ENCODE peak calls at places on chromosomes 7 and 10, in seven cellular contexts. N is endothelial cell of umbilical vein, I is SK-N-SH, C is sigmoid colon, D is vagina, Y is transverse colon, O is stomach. B is an unnamed sample.

GRCh38 chr7:341841-342638 is 52.1 kb downstream of the FOXL3 start:
- DNase-seq in N (no peak), I (no peak), C (peak; percentile 79), D (no peak), Y (peak; percentile 69), O (peak; percentile 97), B (no peak)

GRCh38 chr10:95201736-95202135 is 7.7 kb downstream of the ACSM6 start:
- DNase-seq in N (no peak), I (no peak), C (no peak), D (no peak), Y (no peak), O (no peak), B (no peak)

GRCh38 chr7:94701555-94701973 is 45.6 kb upstream of the SGCE start:
- DNase-seq in N (peak; percentile 94), I (no peak), C (no peak), D (no peak), Y (no peak), O (no peak), B (no peak)

GRCh38 chr7:63925626-63926460 is 72.8 kb upstream of the ZNF722 start:
- DNase-seq in N (no peak), I (peak; percentile 96), C (peak; percentile 82), D (no peak), Y (peak; percentile 64), O (peak; percentile 64), B (peak; percentile 93)

GRCh38 chr10:62690703-62691102 is 113.8 kb upstream of the ADO start:
- DNase-seq in N (no peak), I (no peak), C (no peak), D (no peak), Y (no peak), O (no peak), B (no peak)

GRCh38 chr10:103888113-103888841 is 29.7 kb downstream of the STN1 start:
- DNase-seq in N (peak; percentile 93), I (peak; percentile 51), C (peak; percentile 89), D (no peak), Y (peak; percentile 91), O (peak; percentile 90), B (peak; percentile 70)

GRCh38 chr10:93380043-93380565 is 102.0 kb downstream of the MYOF start:
- DNase-seq in N (no peak), I (no peak), C (no peak), D (no peak), Y (no peak), O (no peak), B (no peak)

GRCh38 chr7:94324380-94325120 is 70.1 kb upstream of the COL1A2 start:
- DNase-seq in N (no peak), I (peak; percentile 26), C (no peak), D (no peak), Y (no peak), O (no peak), B (no peak)

GRCh38 chr10:107544706-107545520 is 380.4 kb upstream of the SORCS1 start:
- DNase-seq in N (no peak), I (peak; percentile 27), C (no peak), D (no peak), Y (no peak), O (no peak), B (no peak)

GRCh38 chr10:50417906-50418697 is 166.8 kb upstream of the ASAH2 start:
- DNase-seq in N (peak; percentile 79), I (peak; percentile 76), C (peak; percentile 81), D (no peak), Y (peak; percentile 63), O (peak; percentile 62), B (peak; percentile 56)

GRCh38 chr10:45432700-45433472 is 58.9 kb downstream of the ALOX5 start:
- DNase-seq in N (no peak), I (no peak), C (no peak), D (no peak), Y (no peak), O (no peak), B (no peak)

GRCh38 chr10:126315471-126316177 is 72.7 kb downstream of the ADAM12 start:
- DNase-seq in N (no peak), I (no peak), C (no peak), D (no peak), Y (no peak), O (no peak), B (no peak)

GRCh38 chr7:86592185-86592584 is 51.5 kb upstream of the GRM3 start:
- DNase-seq in N (no peak), I (no peak), C (no peak), D (no peak), Y (no peak), O (no peak), B (no peak)

GRCh38 chr10:20975236-20975635 is 78.1 kb upstream of the NEBL start:
- DNase-seq in N (no peak), I (no peak), C (no peak), D (no peak), Y (no peak), O (no peak), B (no peak)

GRCh38 chr7:121138262-121138933 is 149.9 kb downstream of the CPED1 start:
- DNase-seq in N (no peak), I (no peak), C (no peak), D (no peak), Y (peak; percentile 14), O (no peak), B (no peak)

GRCh38 chr10:69709366-69709941 is 79.4 kb downstream of the FAM241B start:
- DNase-seq in N (no peak), I (no peak), C (no peak), D (no peak), Y (no peak), O (no peak), B (no peak)

GRCh38 chr7:45698527-45699309 is 124.5 kb downstream of the ADCY1 start:
- DNase-seq in N (no peak), I (no peak), C (no peak), D (peak; percentile 85), Y (no peak), O (peak; percentile 13), B (peak; percentile 34)

GRCh38 chr7:54764861-54765260 is 5.8 kb upstream of the SEC61G start:
- DNase-seq in N (no peak), I (no peak), C (no peak), D (no peak), Y (no peak), O (no peak), B (no peak)

GRCh38 chr7:54757711-54758110 is 1.3 kb downstream of the SEC61G start:
- DNase-seq in N (no peak), I (no peak), C (no peak), D (no peak), Y (no peak), O (no peak), B (no peak)

GRCh38 chr7:54758702-54759665 is at the start of gene SEC61G:
- DNase-seq in N (peak; percentile 97), I (peak; percentile 98), C (peak; percentile 99), D (no peak), Y (peak; percentile 98), O (peak; percentile 98), B (peak; percentile 96)
- TF ChIP-seq POLR2AphosphoS5 in N (peak; percentile 98), I (peak; percentile 99), C (peak; percentile 98), D (peak; percentile 97), Y (peak; percentile 95), O (peak; percentile 99), B (peak; percentile 96)

GRCh38 chr7:151077705-151078232 is 2.8 kb downstream of the FASTK start:
- DNase-seq in N (no peak), I (no peak), C (no peak), D (no peak), Y (no peak), O (peak; percentile 66), B (no peak)

GRCh38 chr7:151075978-151076426 is 4.6 kb downstream of the FASTK start:
- DNase-seq in N (no peak), I (no peak), C (no peak), D (no peak), Y (no peak), O (no peak), B (no peak)

GRCh38 chr7:151075662-151075971 is 5.0 kb downstream of the FASTK start:
- DNase-seq in N (no peak), I (no peak), C (no peak), D (no peak), Y (no peak), O (no peak), B (no peak)

GRCh38 chr7:151078233-151079040 is 2.2 kb downstream of the FASTK start:
- DNase-seq in N (no peak), I (no peak), C (peak; percentile 88), D (no peak), Y (no peak), O (no peak), B (no peak)

GRCh38 chr7:151076863-151077704 is 3.5 kb downstream of the FASTK start:
- DNase-seq in N (no peak), I (peak; percentile 85), C (no peak), D (no peak), Y (no peak), O (peak; percentile 47), B (no peak)
- H3K36me3 ChIP-seq in N (peaks cover 25% of the 10 kb centered on the region), I (peaks cover 71% of the 10 kb centered on the region), C (peaks cover 54% of the 10 kb centered on the region), D (no peaks in the 10 kb centered on the region), Y (peaks cover 27% of the 10 kb centered on the region), O (peaks cover 56% of the 10 kb centered on the region), B (peaks cover 7% of the 10 kb centered on the region)

GRCh38 chr10:33376976-33377657 is 42.6 kb upstream of the NRP1 start:
- DNase-seq in N (peak; percentile 50), I (no peak), C (no peak), D (no peak), Y (no peak), O (no peak), B (no peak)

GRCh38 chr10:33381391-33381790 is 46.9 kb upstream of the NRP1 start:
- DNase-seq in N (no peak), I (no peak), C (no peak), D (no peak), Y (no peak), O (no peak), B (no peak)

GRCh38 chr10:33376476-33376875 is 42.0 kb upstream of the NRP1 start:
- DNase-seq in N (no peak), I (no peak), C (no peak), D (no peak), Y (no peak), O (no peak), B (no peak)

GRCh38 chr10:33373263-33373662 is 38.8 kb upstream of the NRP1 start:
- DNase-seq in N (no peak), I (no peak), C (no peak), D (no peak), Y (no peak), O (no peak), B (no peak)

GRCh38 chr10:33377658-33378025 is 43.2 kb upstream of the NRP1 start:
- DNase-seq in N (no peak), I (no peak), C (no peak), D (no peak), Y (no peak), O (no peak), B (no peak)
- TF ChIP-seq POLR2AphosphoS5 in N (no peak), I (no peak), C (no peak), D (no peak), Y (no peak), O (no peak), B (no peak)

DNA sequence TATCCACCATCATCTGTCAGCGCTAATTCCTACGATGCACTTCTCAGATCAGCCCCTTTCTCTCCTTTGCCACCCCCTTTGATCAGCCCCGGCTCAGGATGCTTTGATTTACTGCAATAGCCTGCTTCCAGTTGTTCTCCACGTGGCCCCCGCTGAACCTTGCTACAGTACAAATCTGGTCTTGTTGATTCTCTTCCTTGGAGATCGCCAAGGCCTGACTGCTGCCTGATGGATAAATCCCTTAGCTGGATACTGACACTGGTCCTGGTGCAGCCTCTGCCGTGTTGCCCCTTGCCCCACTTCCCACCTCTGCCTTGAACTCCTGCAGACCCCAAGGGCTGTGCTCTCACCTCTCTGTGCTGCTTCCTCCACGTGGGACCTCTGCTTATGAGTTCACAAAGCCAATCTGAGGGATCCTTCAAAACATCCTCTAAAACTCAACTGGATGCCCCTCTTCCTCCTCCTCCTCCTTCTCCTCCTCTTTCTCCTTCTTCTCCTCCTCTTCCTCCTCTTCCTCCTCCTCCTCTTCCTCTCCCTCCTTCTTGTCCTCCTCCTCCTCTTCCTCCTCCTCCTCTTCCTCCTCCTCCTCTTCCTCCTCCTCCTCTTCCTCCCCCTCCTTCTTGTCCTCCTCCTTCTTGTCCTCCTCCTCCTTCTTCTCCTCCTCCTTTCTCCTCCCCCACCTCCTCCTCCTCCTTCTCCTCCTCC is 15.3 kb downstream of the PLXNA4 start:
- DNase-seq in N (no peak), I (no peak), C (no peak), D (no peak), Y (no peak), O (no peak), B (no peak)
- H3K36me3 ChIP-seq in N (no peaks in the 10 kb centered on the region), I (no peaks in the 10 kb centered on the region), C (no peaks in the 10 kb centered on the region), D (no peaks in the 10 kb centered on the region), Y (no peaks in the 10 kb centered on the region), O (no peaks in the 10 kb centered on the region), B (no peaks in the 10 kb centered on the region)

B was measured in breast epithelium.